ENCODE peak calls at places on chromosome 22, in seven cellular contexts. J is AG09309, H is PC-3, Z is AG04450, N is mucosa of descending colon, A is Peyer's patch, V is psoas muscle. M is an unnamed sample.

GRCh38 chr22:39236321-39237275 is 8.2 kb downstream of the PDGFB start:
- DNase-seq in J (no peak), H (no peak), Z (no peak), N (no peak), A (peak; percentile 73), V (peak; percentile 87), M (no peak)

GRCh38 chr22:24432059-24432853 is 4.9 kb downstream of the ADORA2A start:
- DNase-seq in J (no peak), H (no peak), Z (no peak), N (peak; percentile 75), A (no peak), V (peak; percentile 77), M (no peak)

GRCh38 chr22:37068859-37069258 is 17.3 kb downstream of the KCTD17 start:
- DNase-seq in J (no peak), H (no peak), Z (no peak), N (no peak), A (no peak), V (no peak), M (no peak)

GRCh38 chr22:47862394-47862793 is 1099.9 kb downstream of the TBC1D22A start:
- DNase-seq in J (no peak), H (no peak), Z (no peak), N (no peak), A (no peak), V (no peak), M (no peak)

GRCh38 chr22:29056472-29056871 is 5.2 kb downstream of the C22orf31 start:
- DNase-seq in J (no peak), H (no peak), Z (no peak), N (no peak), A (no peak), V (no peak), M (no peak)

GRCh38 chr22:41699264-41700104 is at the start of gene MEI1:
- DNase-seq in J (no peak), H (no peak), Z (peak; percentile 30), N (peak; percentile 89), A (peak; percentile 83), V (peak; percentile 92), M (peak; percentile 28)

GRCh38 chr22:39496131-39496838 is 5.8 kb upstream of the MIEF1 start:
- DNase-seq in J (no peak), H (peak; percentile 51), Z (no peak), N (peak; percentile 82), A (peak; percentile 75), V (peak; percentile 82), M (no peak)

GRCh38 chr22:39098026-39098425 is 982 bp downstream of the APOBEC3H start:
- DNase-seq in J (no peak), H (no peak), Z (no peak), N (no peak), A (no peak), V (peak; percentile 28), M (no peak)

GRCh38 chr22:25900880-25901279 is 158.9 kb downstream of the MYO18B start:
- DNase-seq in J (no peak), H (no peak), Z (no peak), N (no peak), A (no peak), V (peak; percentile 63), M (no peak)

GRCh38 chr22:32917577-32918375 is 116.3 kb downstream of the TIMP3 start:
- DNase-seq in J (no peak), H (no peak), Z (no peak), N (no peak), A (no peak), V (peak; percentile 51), M (no peak)

GRCh38 chr22:38338772-38339379 is 21.6 kb upstream of the CSNK1E start:
- DNase-seq in J (no peak), H (no peak), Z (no peak), N (peak; percentile 4), A (no peak), V (peak; percentile 3), M (no peak)

GRCh38 chr22:44363214-44363979 is 50.6 kb upstream of the SHISAL1 start:
- DNase-seq in J (peak; percentile 92), H (peak; percentile 93), Z (peak; percentile 94), N (peak; percentile 69), A (peak; percentile 24), V (peak; percentile 91), M (peak; percentile 96)

GRCh38 chr22:23763579-23764331 is 965 bp downstream of the C22orf15 start:
- DNase-seq in J (no peak), H (no peak), Z (no peak), N (peak; percentile 55), A (peak; percentile 73), V (peak; percentile 72), M (no peak)

GRCh38 chr22:25078591-25078990 is 121.1 kb upstream of the CRYBB3 start:
- DNase-seq in J (no peak), H (no peak), Z (no peak), N (no peak), A (no peak), V (no peak), M (peak; percentile 24)

GRCh38 chr22:36226189-36226588 is 13.1 kb downstream of the APOL2 start:
- DNase-seq in J (no peak), H (no peak), Z (no peak), N (no peak), A (no peak), V (no peak), M (no peak)

GRCh38 chr22:31211862-31212730 is at the start of gene LIMK2:
- DNase-seq in J (no peak), H (peak; percentile 83), Z (peak; percentile 29), N (peak; percentile 99), A (peak; percentile 99), V (peak; percentile 97), M (peak; percentile 45)

GRCh38 chr22:31206896-31207687 is 5.0 kb upstream of the LIMK2 start:
- DNase-seq in J (no peak), H (peak; percentile 83), Z (no peak), N (peak; percentile 72), A (no peak), V (peak; percentile 79), M (no peak)

GRCh38 chr22:31212783-31213626 is 907 bp downstream of the LIMK2 start:
- DNase-seq in J (no peak), H (no peak), Z (no peak), N (peak; percentile 47), A (no peak), V (no peak), M (no peak)

GRCh38 chr22:31211504-31211861 is 615 bp upstream of the LIMK2 start:
- DNase-seq in J (no peak), H (no peak), Z (no peak), N (no peak), A (no peak), V (no peak), M (no peak)

DNA sequence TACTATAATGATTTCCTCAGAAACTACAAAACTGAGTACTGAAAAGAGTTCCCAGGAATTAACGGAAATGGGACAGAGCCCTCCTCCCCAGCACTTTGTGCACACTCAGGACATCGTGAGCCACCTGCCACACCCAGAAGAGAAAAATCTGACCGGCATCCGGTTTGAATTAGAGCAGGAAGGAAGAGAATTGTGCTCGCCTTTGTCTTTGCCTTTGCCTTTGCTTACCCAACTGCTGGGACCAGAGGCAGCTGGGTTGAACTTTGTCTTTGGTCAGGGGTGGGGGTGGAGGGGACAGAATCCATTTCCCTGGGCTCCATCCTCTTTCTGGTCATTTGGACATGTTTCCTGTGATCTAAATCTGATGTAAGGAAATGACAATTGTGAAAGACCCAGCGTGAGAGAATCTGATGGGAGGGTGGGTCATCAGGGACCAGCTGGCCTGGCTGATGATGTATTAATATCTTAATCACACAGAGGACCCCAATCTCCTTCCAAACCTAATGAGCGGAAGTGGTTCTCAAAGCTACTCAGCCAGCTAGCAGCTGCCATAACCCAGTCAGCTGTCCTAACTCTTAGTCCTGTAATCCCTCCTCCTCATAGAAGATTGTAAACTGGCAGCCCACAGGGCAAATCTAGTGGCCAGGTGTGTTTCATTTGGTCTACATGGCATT is 1.1 kb upstream of the LIMK2 start:
- DNase-seq in J (no peak), H (no peak), Z (no peak), N (no peak), A (peak; percentile 41), V (no peak), M (no peak)
- H3K4me3 ChIP-seq in J (no peak overlapping the region), H (no peak overlapping the region), Z (no peak overlapping the region), N (no peak overlapping the region), A (no peak overlapping the region), V (peak overlapping the region; percentile 96), M (no peak overlapping the region)

DNA sequence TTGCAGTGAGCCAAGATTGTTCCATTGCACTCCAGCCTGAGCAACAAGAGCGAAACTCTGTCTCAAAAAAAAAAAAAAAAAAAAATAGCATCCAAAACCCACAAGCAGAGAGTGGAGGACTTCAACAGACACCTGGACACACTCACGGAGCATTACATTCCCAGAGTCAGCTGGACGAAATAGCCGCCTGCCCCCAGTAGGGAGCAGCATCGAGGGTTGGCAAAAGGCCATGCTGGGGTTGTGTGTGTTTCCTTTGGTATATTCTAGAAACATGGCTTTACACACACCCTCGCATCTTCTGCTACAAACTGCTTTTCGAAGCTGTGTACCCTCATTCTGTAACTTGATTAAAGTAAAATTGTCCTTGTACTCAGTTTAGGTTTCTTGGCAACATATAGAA is 5.3 kb downstream of the ADA2 start:
- DNase-seq in J (no peak), H (peak; percentile 19), Z (no peak), N (peak; percentile 80), A (peak; percentile 45), V (peak; percentile 83), M (no peak)
- TF ChIP-seq CTCF in J (peak; percentile 25), H (peak; percentile 26), Z (peak; percentile 29), N (no peak), A (peak; percentile 42), V (peak; percentile 56), M (peak; percentile 41)

DNA sequence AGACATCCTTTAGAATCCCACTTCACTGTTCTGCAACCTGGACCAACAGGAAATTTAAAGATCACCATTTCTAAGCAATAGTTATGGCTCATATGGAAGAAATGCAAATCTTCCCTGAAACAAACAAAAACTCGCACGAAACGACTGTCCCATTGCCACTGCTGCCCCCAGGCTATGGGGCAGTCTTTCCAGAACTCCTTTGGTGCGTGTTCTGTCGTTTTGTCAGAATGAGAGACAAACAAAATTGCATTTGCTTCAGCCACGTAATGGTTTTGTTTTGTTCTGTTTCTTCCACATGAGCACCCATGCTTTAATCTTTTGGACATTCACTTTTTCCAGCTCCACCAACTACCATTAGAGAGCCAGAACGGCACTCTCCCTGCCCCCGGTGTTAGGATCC is 10.8 kb upstream of the FBLN1 start:
- DNase-seq in J (no peak), H (no peak), Z (no peak), N (no peak), A (no peak), V (no peak), M (no peak)
- H3K4me3 ChIP-seq in J (no peak overlapping the region), H (no peak overlapping the region), Z (no peak overlapping the region), N (no peak overlapping the region), A (no peak overlapping the region), V (no peak overlapping the region), M (no peak overlapping the region)

GRCh38 chr22:17830041-17830961 is 56.0 kb upstream of the BID start:
- DNase-seq in J (peak; percentile 35), H (peak; percentile 80), Z (peak; percentile 37), N (peak; percentile 93), A (peak; percentile 80), V (peak; percentile 92), M (peak; percentile 71)

GRCh38 chr22:17827466-17827865 is 53.2 kb upstream of the BID start:
- DNase-seq in J (no peak), H (no peak), Z (no peak), N (no peak), A (no peak), V (no peak), M (no peak)

GRCh38 chr22:17831527-17832251 is 57.4 kb upstream of the BID start:
- DNase-seq in J (no peak), H (no peak), Z (no peak), N (no peak), A (no peak), V (peak; percentile 73), M (no peak)

GRCh38 chr22:17828502-17829080 is 54.3 kb upstream of the BID start:
- DNase-seq in J (no peak), H (no peak), Z (no peak), N (no peak), A (no peak), V (no peak), M (no peak)

GRCh38 chr22:17829691-17830040 is 55.4 kb upstream of the BID start:
- DNase-seq in J (no peak), H (no peak), Z (no peak), N (no peak), A (no peak), V (no peak), M (no peak)
- TF ChIP-seq CTCF in J (no peak), H (no peak), Z (no peak), N (no peak), A (no peak), V (no peak), M (no peak)